ENCODE peak calls at places on chromosomes 1 and 21, in four cellular contexts. G is activated T-helper 1 cell treated with anti-CD3 and anti-CD28 coated beads, Interleukin-2, amount 50 U/mL, for 16 hours; D is T1000; U is NCI-H1105. Y is an unnamed sample.

GRCh38 chr21:46347203-46347550 is 23.2 kb downstream of the PCNT start:
- DNase-seq in D (no peak), U (no peak), G (no peak), Y (no peak)

GRCh38 chr1:63319069-63320023 is 3.0 kb upstream of the FOXD3 start:
- DNase-seq in G (no peak), D (no peak), U (no peak), Y (no peak)

GRCh38 chr21:39633043-39633442 is 20.3 kb downstream of the B3GALT5 start:
- DNase-seq in U (no peak), G (no peak), D (no peak), Y (no peak)

GRCh38 chr21:35578831-35579470 is 481.4 kb downstream of the SETD4 start:
- DNase-seq in G (no peak), D (no peak), U (no peak), Y (peak; percentile 11)

GRCh38 chr1:214028999-214029406 is 41.2 kb downstream of the PROX1 start:
- DNase-seq in U (no peak), G (no peak), D (no peak), Y (no peak)

GRCh38 chr1:3551711-3552110 is 59.6 kb downstream of the MEGF6 start:
- DNase-seq in D (no peak), G (no peak), U (no peak), Y (no peak)

GRCh38 chr21:15631342-15631741 is 98.4 kb upstream of the USP25 start:
- DNase-seq in D (no peak), G (no peak), U (no peak), Y (no peak)

GRCh38 chr1:245153081-245153644 is 1.6 kb upstream of the KIF26B start:
- DNase-seq in G (peak; percentile 21), U (peak; percentile 40), D (peak; percentile 63), Y (peak; percentile 94)

GRCh38 chr1:18200918-18201317 is 93.3 kb downstream of the IGSF21 start:
- DNase-seq in G (no peak), D (no peak), U (no peak), Y (no peak)

GRCh38 chr1:171676823-171677222 is 24.3 kb upstream of the MYOC start:
- DNase-seq in U (no peak), D (no peak), G (no peak), Y (no peak)

GRCh38 chr1:9905010-9905409 is 5.1 kb downstream of the CTNNBIP1 start:
- DNase-seq in D (no peak), U (no peak), G (no peak), Y (no peak)

Y was measured in posterior cingulate gyrus.